ENCODE peak calls at places on chromosomes 7 and 10, in seven cellular contexts. M is H9, A is mesendoderm, Q is neuronal stem cell, D is H1, T is mesenchymal stem cell, C is trophoblast cell. K is an unnamed sample.
A peak's percentile ranks its signal among the peaks of the same experiment; 100 is the strongest.

GRCh38 chr7:27202018-27202740 is 2.3 kb upstream of the HOXA13 start:
- DNase-seq in Q (no peak), T (peak; percentile 18), D (no peak), A (no peak), C (no peak), M (no peak), K (no peak)

GRCh38 chr7:131502810-131503545 is 53.5 kb downstream of the PODXL start:
- DNase-seq in Q (no peak), T (peak; percentile 61), M (no peak), C (no peak), D (no peak), A (no peak), K (peak; percentile 49)

GRCh38 chr10:5525581-5526271 is 965 bp downstream of the CALML3 start:
- DNase-seq in D (no peak), C (no peak), A (no peak), Q (no peak), M (no peak), T (no peak), K (no peak)

GRCh38 chr10:72277340-72277995 is 3.7 kb downstream of the DDIT4 start:
- DNase-seq in D (no peak), M (no peak), Q (no peak), A (no peak), C (no peak), T (peak; percentile 63), K (peak; percentile 29)

GRCh38 chr10:22697101-22697500 is 17.3 kb downstream of the PIP4K2A start:
- DNase-seq in M (no peak), C (no peak), T (no peak), D (no peak), Q (no peak), A (no peak), K (no peak)

GRCh38 chr10:266974-267425 is 131.7 kb downstream of the ZMYND11 start:
- DNase-seq in Q (no peak), C (peak; percentile 50), D (no peak), T (peak; percentile 49), M (no peak), A (no peak), K (peak; percentile 51)

GRCh38 chr7:128841961-128842673 is 11.9 kb downstream of the FLNC start:
- DNase-seq in M (peak; percentile 84), Q (peak; percentile 36), C (peak; percentile 30), D (no peak), A (peak; percentile 76), T (peak; percentile 51), K (peak; percentile 69)

GRCh38 chr7:55111007-55111406 is 92.2 kb downstream of the EGFR start:
- DNase-seq in T (peak; percentile 76), M (no peak), Q (no peak), A (no peak), C (peak; percentile 72), D (no peak), K (peak; percentile 80)

GRCh38 chr10:91198781-91199180 is 21.7 kb upstream of the PCGF5 start:
- DNase-seq in C (no peak), M (no peak), D (no peak), T (peak; percentile 92), A (no peak), Q (no peak), K (peak; percentile 85)

GRCh38 chr7:147981072-147981813 is 609.3 kb upstream of the C7orf33 start:
- DNase-seq in M (no peak), T (no peak), D (no peak), Q (no peak), A (no peak), C (no peak), K (no peak)

GRCh38 chr10:128632694-128633093 is 506.5 kb upstream of the MKI67 start:
- DNase-seq in M (no peak), C (no peak), A (no peak), D (no peak), T (no peak), Q (no peak), K (no peak)

GRCh38 chr10:4307784-4308364 is 518.1 kb upstream of the AKR1E2 start:
- DNase-seq in A (peak; percentile 31), Q (no peak), T (no peak), D (no peak), C (no peak), M (no peak), K (no peak)

GRCh38 chr10:100786591-100786990 is 41.2 kb downstream of the PAX2 start:
- DNase-seq in C (no peak), A (no peak), D (no peak), T (no peak), Q (no peak), M (no peak), K (no peak)

GRCh38 chr10:127196955-127197432 is 603 bp upstream of the INSYN2A start:
- DNase-seq in A (peak; percentile 47), C (no peak), Q (no peak), T (no peak), D (no peak), M (no peak), K (no peak)

GRCh38 chr7:74289018-74289659 is at the start of gene CLIP2:
- DNase-seq in T (peak; percentile 83), D (no peak), A (peak; percentile 88), C (peak; percentile 38), Q (peak; percentile 70), M (peak; percentile 83), K (peak; percentile 77)

GRCh38 chr7:48085433-48085791 is 3.7 kb upstream of the UPP1 start:
- DNase-seq in T (no peak), Q (no peak), M (no peak), A (no peak), D (no peak), C (no peak), K (no peak)

GRCh38 chr10:119542357-119542989 is at the start of gene RGS10:
- DNase-seq in T (peak; percentile 78), C (peak; percentile 61), A (peak; percentile 63), D (no peak), M (peak; percentile 78), Q (peak; percentile 41), K (peak; percentile 72)

GRCh38 chr10:101601541-101601940 is 13.4 kb downstream of the DPCD start:
- DNase-seq in Q (no peak), M (no peak), A (no peak), D (no peak), C (no peak), T (no peak), K (no peak)

GRCh38 chr7:16982640-16983103 is 100.9 kb upstream of the AGR3 start:
- DNase-seq in T (peak; percentile 70), C (no peak), Q (peak; percentile 21), M (no peak), D (no peak), A (peak; percentile 57), K (peak; percentile 67)

GRCh38 chr10:113618338-113618737 is 45.5 kb downstream of the NRAP start:
- DNase-seq in M (no peak), Q (no peak), T (no peak), D (no peak), C (no peak), A (no peak), K (no peak)

GRCh38 chr10:111206521-111206920 is 129.7 kb downstream of the ADRA2A start:
- DNase-seq in A (no peak), Q (no peak), T (no peak), C (no peak), D (no peak), M (no peak), K (no peak)

GRCh38 chr10:120571256-120571655 is 114.2 kb downstream of the PLPP4 start:
- DNase-seq in Q (no peak), C (no peak), A (no peak), T (no peak), D (no peak), M (no peak), K (no peak)
- H2BK120ac ChIP-seq in Q (no peak overlapping the region), C (no peak overlapping the region), A (no peak overlapping the region), T (no peak overlapping the region), D (no peak overlapping the region), M (no peak overlapping the region), K (no peak overlapping the region)

GRCh38 chr10:58621379-58622077 is 108.9 kb downstream of the BICC1 start:
- DNase-seq in T (no peak), C (no peak), A (no peak), D (no peak), Q (no peak), M (no peak), K (no peak)
- H2BK120ac ChIP-seq in T (no peak overlapping the region), C (no peak overlapping the region), A (no peak overlapping the region), D (no peak overlapping the region), Q (no peak overlapping the region), M (no peak overlapping the region), K (no peak overlapping the region)

DNA sequence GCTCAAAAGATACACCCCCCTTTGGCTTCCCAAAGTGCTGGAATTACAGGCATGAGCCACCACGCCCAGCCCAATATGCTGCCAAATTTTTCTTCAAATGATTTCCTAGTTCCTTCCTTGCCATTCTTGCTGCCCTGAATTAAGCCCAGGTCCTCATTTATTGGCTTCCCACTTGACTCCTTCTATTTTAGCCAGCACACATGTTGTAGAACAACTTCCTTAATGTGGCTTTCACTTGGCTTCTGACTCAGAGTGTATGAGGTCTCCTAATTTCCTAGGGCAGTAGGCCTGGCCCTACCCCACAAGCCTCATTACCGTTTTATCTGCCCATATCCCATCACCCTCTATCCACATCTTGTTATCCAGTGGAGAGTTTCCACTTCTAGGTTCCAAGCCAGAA is 21.8 kb upstream of the HIPK2 start:
- DNase-seq in C (no peak), A (no peak), D (no peak), Q (no peak), M (no peak), T (no peak), K (no peak)
- H2BK120ac ChIP-seq in C (no peak overlapping the region), A (no peak overlapping the region), D (no peak overlapping the region), Q (no peak overlapping the region), M (no peak overlapping the region), T (no peak overlapping the region), K (no peak overlapping the region)

GRCh38 chr10:73506491-73506890 is 10.7 kb upstream of the PPP3CB start:
- DNase-seq in T (no peak), C (no peak), A (no peak), D (no peak), Q (no peak), M (no peak), K (peak; percentile 34)

GRCh38 chr10:73506074-73506473 is 10.2 kb upstream of the PPP3CB start:
- DNase-seq in T (no peak), C (no peak), D (no peak), M (no peak), Q (no peak), A (no peak), K (no peak)

GRCh38 chr10:73503037-73503436 is 7.2 kb upstream of the PPP3CB start:
- DNase-seq in M (no peak), C (no peak), Q (no peak), A (no peak), T (no peak), D (no peak), K (no peak)

GRCh38 chr10:73497623-73498022 is 1.8 kb upstream of the PPP3CB start:
- DNase-seq in A (no peak), Q (no peak), D (no peak), T (no peak), M (no peak), C (no peak), K (no peak)

GRCh38 chr10:73501651-73502050 is 5.8 kb upstream of the PPP3CB start:
- DNase-seq in D (no peak), Q (no peak), A (no peak), M (no peak), C (no peak), T (no peak), K (peak; percentile 20)
- H2BK120ac ChIP-seq in D (no peak overlapping the region), Q (no peak overlapping the region), A (no peak overlapping the region), M (no peak overlapping the region), C (no peak overlapping the region), T (no peak overlapping the region), K (no peak overlapping the region)

GRCh38 chr10:88618496-88618895 is 31.9 kb downstream of the LIPJ start:
- DNase-seq in C (no peak), M (no peak), T (no peak), Q (no peak), D (no peak), A (no peak), K (no peak)
- H2BK120ac ChIP-seq in C (no peak overlapping the region), M (no peak overlapping the region), T (no peak overlapping the region), Q (no peak overlapping the region), D (no peak overlapping the region), A (no peak overlapping the region), K (no peak overlapping the region)

K was measured in IMR-90.